ENCODE peak calls at places on chromosomes 16 and 17, in eight cellular contexts. Y is PC-3, Z is neural progenitor cell, T is GM23248, A is GM23338, P is hepatocyte, J is HCT116, E is SK-N-SH. O is an unnamed sample. For H3K27me3, the result is how much of the 10 kb centered on the place peaks cover.

GRCh38 chr16:4511441-4512082 is 27.0 kb downstream of the CDIP1 start:
- DNase-seq in T (peak), P (peak), Y (peak), Z (peak), A (peak), E (peak), J (no peak), O (peak)

GRCh38 chr16:48609453-48610023 is 442 bp downstream of the N4BP1 start:
- DNase-seq in T (peak), P (peak), A (peak), E (no peak), Y (no peak), J (no peak), Z (peak), O (peak)

GRCh38 chr17:65109990-65110680 is 27.0 kb upstream of the RGS9 start:
- DNase-seq in A (no peak), Z (no peak), E (no peak), J (no peak), Y (peak), T (peak), P (no peak), O (no peak)

GRCh38 chr17:82863941-82864720 is 24.3 kb upstream of the ZNF750 start:
- DNase-seq in E (peak), Z (no peak), A (no peak), P (peak), Y (peak), T (peak), J (peak), O (peak)

GRCh38 chr17:62790554-62790953 is 17.6 kb downstream of the MARCHF10 start:
- DNase-seq in P (no peak), A (no peak), Z (no peak), Y (peak), E (no peak), J (no peak), T (peak), O (no peak)

GRCh38 chr17:41404024-41404651 is 6.7 kb upstream of the KRT31 start:
- DNase-seq in P (peak), Y (peak), Z (no peak), T (peak), E (no peak), J (peak), A (no peak), O (no peak)

GRCh38 chr16:80993293-80993691 is 13.4 kb downstream of the CMC2 start:
- DNase-seq in J (no peak), E (no peak), Z (no peak), P (peak), Y (no peak), A (no peak), T (peak), O (no peak)

GRCh38 chr17:65657251-65657828 is 95.9 kb upstream of the AXIN2 start:
- DNase-seq in Z (no peak), J (no peak), E (no peak), P (no peak), A (no peak), T (no peak), Y (no peak), O (no peak)

GRCh38 chr16:11090947-11091785 is 146.8 kb downstream of the CLEC16A start:
- DNase-seq in P (no peak), A (no peak), T (no peak), E (no peak), J (no peak), Y (no peak), Z (no peak), O (no peak)

GRCh38 chr16:86882586-86883280 is 304.4 kb downstream of the FOXL1 start:
- DNase-seq in A (no peak), T (peak), J (no peak), Y (peak), Z (no peak), E (no peak), P (peak), O (no peak)

GRCh38 chr17:59105852-59106462 is 723 bp downstream of the TRIM37 start:
- DNase-seq in Z (no peak), Y (peak), P (peak), A (peak), J (no peak), E (peak), T (peak), O (peak)

GRCh38 chr16:3460121-3460520 is 16.6 kb downstream of the NAA60 start:
- DNase-seq in Y (no peak), J (no peak), Z (no peak), E (no peak), A (no peak), T (peak), P (no peak), O (no peak)

GRCh38 chr17:61583242-61583641 is 7.8 kb downstream of the NACA2 start:
- DNase-seq in Y (peak), E (peak), T (peak), Z (no peak), A (peak), P (peak), J (peak), O (peak)

GRCh38 chr16:35690413-35690812 is 2231.0 kb downstream of the TP53TG3F start:
- DNase-seq in J (no peak), Y (no peak), A (no peak), Z (no peak), T (no peak), P (no peak), E (no peak), O (no peak)

GRCh38 chr17:72661093-72661944 is 431.2 kb downstream of the SLC39A11 start:
- DNase-seq in A (no peak), T (no peak), Z (no peak), E (peak), P (peak), Y (peak), J (peak), O (no peak)

GRCh38 chr17:43766413-43767052 is 7.9 kb upstream of the SOST start:
- DNase-seq in A (peak), J (peak), E (peak), Z (peak), T (peak), P (peak), Y (peak), O (peak)

GRCh38 chr17:46817901-46818209 is 637 bp downstream of the WNT3 start:
- DNase-seq in Z (no peak), Y (no peak), P (no peak), T (no peak), A (no peak), J (no peak), E (no peak), O (no peak)

GRCh38 chr16:49482690-49483089 is 109.1 kb downstream of the C16orf78 start:
- DNase-seq in Z (no peak), A (no peak), Y (no peak), E (no peak), P (no peak), J (no peak), T (no peak), O (no peak)

GRCh38 chr17:10205549-10206185 is 7.3 kb upstream of the GAS7 start:
- DNase-seq in J (no peak), A (peak), E (no peak), P (no peak), Z (no peak), T (no peak), Y (no peak), O (no peak)

GRCh38 chr16:80231118-80231515 is 309.7 kb upstream of the DYNLRB2 start:
- DNase-seq in P (no peak), T (peak), J (no peak), Y (no peak), Z (no peak), E (no peak), A (no peak), O (no peak)

GRCh38 chr17:21025446-21025845 is 17.4 kb downstream of the USP22 start:
- DNase-seq in E (no peak), J (no peak), P (no peak), T (peak), Z (no peak), A (no peak), Y (no peak), O (no peak)

GRCh38 chr17:83087788-83088360 is 8.5 kb downstream of the METRNL start:
- DNase-seq in Y (no peak), A (no peak), J (no peak), Z (no peak), E (no peak), T (no peak), P (no peak), O (no peak)

GRCh38 chr17:82750241-82750905 is 1.5 kb upstream of the TBCD start:
- DNase-seq in A (peak), Y (no peak), T (no peak), J (no peak), E (no peak), Z (peak), P (no peak), O (no peak)

GRCh38 chr16:11742041-11742535 is 569 bp downstream of the TXNDC11 start:
- DNase-seq in Z (no peak), T (no peak), J (no peak), A (no peak), Y (no peak), P (no peak), E (no peak), O (peak)

GRCh38 chr16:70399326-70399725 is 39.6 kb downstream of the ST3GAL2 start:
- DNase-seq in P (no peak), T (no peak), A (no peak), Z (no peak), E (no peak), Y (no peak), J (no peak), O (no peak)

GRCh38 chr16:3876695-3877094 is 3.8 kb downstream of the CREBBP start:
- DNase-seq in Y (no peak), Z (no peak), J (no peak), A (no peak), E (no peak), T (peak), P (no peak), O (no peak)

GRCh38 chr16:89115216-89115949 is 21.7 kb downstream of the ACSF3 start:
- DNase-seq in P (no peak), Y (no peak), J (no peak), Z (no peak), T (no peak), A (no peak), E (no peak), O (peak)

GRCh38 chr17:50146927-50147640 is 3.4 kb downstream of the PPP1R9B start:
- DNase-seq in P (no peak), A (no peak), Y (no peak), E (no peak), T (peak), Z (no peak), J (no peak), O (no peak)

GRCh38 chr17:82592751-82593589 is 55.3 kb downstream of the WDR45B start:
- DNase-seq in A (peak), E (peak), Y (peak), Z (peak), P (peak), J (peak), T (peak), O (peak)

GRCh38 chr16:74029122-74029805 is 267.4 kb upstream of the PSMD7 start:
- DNase-seq in Z (no peak), Y (no peak), P (no peak), E (no peak), J (no peak), A (peak), T (no peak), O (no peak)

GRCh38 chr17:951388-952132 is 28.0 kb downstream of the NXN start:
- DNase-seq in E (no peak), J (no peak), P (peak), Z (peak), A (peak), Y (peak), T (peak), O (no peak)

GRCh38 chr16:65410801-65411200 is 288.9 kb upstream of the CDH11 start:
- DNase-seq in T (no peak), P (no peak), Z (no peak), J (no peak), A (no peak), Y (peak), E (no peak), O (no peak)

GRCh38 chr16:65833171-65833871 is 533.2 kb upstream of the CDH5 start:
- DNase-seq in T (peak), P (peak), E (peak), J (no peak), A (no peak), Y (peak), Z (no peak), O (no peak)

GRCh38 chr17:79778504-79779087 is 648 bp downstream of the CBX2 start:
- DNase-seq in Z (peak), Y (peak), T (no peak), A (peak), E (peak), P (peak), J (no peak), O (no peak)

GRCh38 chr17:80191720-80192265 is 22.0 kb downstream of the CARD14 start:
- DNase-seq in P (no peak), T (no peak), Z (no peak), Y (no peak), A (no peak), J (no peak), E (no peak), O (no peak)

GRCh38 chr16:35562919-35563318 is 2103.5 kb downstream of the TP53TG3F start:
- DNase-seq in J (no peak), P (no peak), Z (no peak), E (no peak), Y (no peak), T (no peak), A (no peak), O (no peak)

GRCh38 chr17:269616-270514 is 82.7 kb downstream of the RPH3AL start:
- DNase-seq in Y (no peak), P (no peak), E (no peak), J (no peak), A (no peak), Z (no peak), T (no peak), O (no peak)

GRCh38 chr16:74437-75318 is 2.2 kb upstream of the RHBDF1 start:
- DNase-seq in Y (no peak), E (no peak), A (no peak), Z (no peak), P (no peak), T (no peak), J (no peak), O (no peak)

GRCh38 chr16:71540-72341 is 690 bp downstream of the RHBDF1 start:
- DNase-seq in T (peak), Z (peak), Y (peak), E (peak), A (peak), P (peak), J (peak), O (no peak)

GRCh38 chr16:71210-71539 is 1.3 kb downstream of the RHBDF1 start:
- DNase-seq in P (no peak), J (no peak), Y (no peak), T (no peak), E (no peak), A (no peak), Z (no peak), O (no peak)

GRCh38 chr16:74025-74424 is 1.6 kb upstream of the RHBDF1 start:
- DNase-seq in E (no peak), A (no peak), Y (no peak), J (no peak), Z (no peak), T (no peak), P (no peak), O (no peak)

DNA sequence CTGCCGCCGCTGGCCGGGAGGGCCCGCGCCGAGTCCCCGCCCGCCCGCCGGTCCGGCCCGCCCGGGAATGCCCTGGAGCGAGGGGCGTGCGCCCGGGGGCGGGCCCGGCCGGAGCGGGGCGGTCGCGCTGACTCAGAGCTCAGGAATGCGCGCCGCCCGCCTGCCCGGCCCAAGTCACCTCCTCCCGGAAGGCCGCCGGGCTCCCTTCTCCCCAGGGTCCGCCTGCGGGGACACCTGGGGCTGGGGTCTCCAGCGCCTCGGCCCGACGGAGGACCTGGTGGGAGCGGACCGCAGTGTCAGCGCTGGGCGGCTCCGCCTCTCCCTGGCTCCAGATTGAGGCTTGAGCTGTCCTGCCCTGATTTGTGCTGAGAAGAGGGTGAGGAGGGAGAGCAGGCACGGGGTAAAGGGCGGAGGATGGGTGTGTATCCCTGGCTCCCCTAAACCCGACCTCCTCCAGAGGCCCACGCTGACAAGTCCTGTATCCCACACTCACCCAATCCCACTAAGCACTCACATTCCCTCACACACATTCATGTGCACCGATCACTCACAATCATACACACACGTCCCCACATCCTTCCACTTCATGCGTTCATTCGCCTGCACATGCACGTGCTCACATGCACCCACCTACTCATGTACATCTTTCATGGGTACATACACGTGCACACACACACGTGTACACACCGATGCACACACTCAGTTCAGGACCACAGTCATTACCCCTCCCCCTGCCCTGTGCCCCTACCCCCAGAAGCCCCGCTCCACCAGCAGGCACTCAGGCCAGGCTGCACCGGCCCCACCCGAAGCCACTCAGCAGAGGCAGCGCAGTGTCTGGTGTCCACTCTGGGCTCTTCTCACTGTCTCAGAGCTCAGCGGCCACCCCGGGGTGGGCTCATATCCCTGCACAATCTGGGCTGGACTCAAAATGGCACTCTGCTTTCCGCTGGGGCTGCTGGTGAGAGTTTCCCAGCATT is at the start of gene RHBDF1:
- DNase-seq in T (peak), Y (peak), P (peak), J (no peak), E (peak), A (peak), Z (peak), O (peak)
- TF ChIP-seq EZH2phosphoT487 in T (no peak), Y (no peak), P (no peak), J (no peak), E (no peak), A (no peak), Z (no peak), O (no peak)

GRCh38 chr16:82050506-82050905 is 15.5 kb downstream of the HSD17B2 start:
- DNase-seq in E (no peak), J (no peak), Y (no peak), T (no peak), A (no peak), Z (no peak), P (no peak), O (no peak)
- H3K27me3 ChIP-seq in E (under half), J (half or more), Y (under half), T (under half), A (under half), Z (under half), P (under half), O (under half)

DNA sequence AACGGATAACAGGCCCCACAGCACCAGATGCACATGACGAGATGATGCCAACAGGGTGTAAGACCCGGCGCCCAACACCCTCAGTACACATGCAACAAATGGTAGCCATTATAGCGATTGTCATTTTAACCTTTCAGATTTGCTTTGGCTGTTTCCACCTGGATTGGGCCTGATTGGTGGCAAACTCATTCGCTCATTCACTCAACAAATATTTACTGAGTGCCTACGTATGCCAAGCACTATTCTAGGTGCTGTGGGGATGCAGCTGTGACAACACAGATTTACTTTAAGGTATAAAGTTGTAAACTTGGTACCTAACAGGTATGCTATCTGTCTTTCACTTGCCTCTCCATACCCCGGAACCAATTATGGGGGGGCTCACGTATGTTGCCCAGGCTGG is 66.8 kb downstream of the SRCIN1 start:
- DNase-seq in A (no peak), J (no peak), P (no peak), Y (peak), Z (no peak), E (no peak), T (no peak), O (no peak)
- TF ChIP-seq EZH2phosphoT487 in A (no peak), J (no peak), P (no peak), Y (no peak), Z (no peak), E (no peak), T (no peak), O (no peak)

DNA sequence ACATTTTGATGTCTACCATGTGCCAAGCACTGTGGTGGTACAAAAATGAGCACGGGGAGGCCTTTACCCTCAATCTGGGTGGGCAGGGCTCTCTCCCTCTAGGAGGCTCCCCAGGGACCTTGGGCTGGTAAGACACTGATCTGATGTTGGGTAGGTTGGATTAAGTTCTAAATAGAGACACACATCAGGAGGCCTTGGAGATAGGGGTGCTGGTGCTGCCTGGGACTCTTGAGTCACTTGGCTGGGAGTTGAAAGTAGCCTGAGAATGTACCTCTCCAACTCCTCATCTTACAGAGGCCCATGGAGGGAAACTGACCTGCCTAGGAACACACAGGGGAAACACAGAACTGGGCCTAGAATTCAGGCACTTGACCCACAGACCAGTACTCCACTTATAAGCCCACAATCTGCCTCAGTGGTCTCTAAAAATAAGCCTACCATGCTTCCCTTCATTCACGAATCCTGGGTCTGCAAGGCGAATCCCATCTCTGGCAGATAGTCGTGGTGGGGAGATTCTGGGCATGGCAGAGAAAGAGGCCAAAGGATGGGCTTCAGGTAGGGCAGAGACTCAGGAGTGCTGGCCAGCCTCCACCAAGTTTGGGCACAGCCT is 1.8 kb upstream of the NEUROD2 start:
- DNase-seq in J (no peak), Z (no peak), P (no peak), E (no peak), A (no peak), Y (no peak), T (no peak), O (no peak)
- H3K27me3 ChIP-seq in J (under half), Z (half or more), P (half or more), E (half or more), A (half or more), Y (under half), T (under half), O (under half)